ENCODE peak calls at places on chromosomes 1 and 21, in four cellular contexts. D, R, O and M are unnamed samples.

GRCh38 chr1:183019860-183020259 is 3.4 kb upstream of the LAMC1 start:
- DNase-seq in R (no peak), D (no peak), O (no peak), M (no peak)

GRCh38 chr1:31583995-31584868 is 7.9 kb downstream of the TINAGL1 start:
- DNase-seq in D (peak), O (no peak), R (peak), M (peak)

GRCh38 chr1:180773210-180773865 is 139.4 kb upstream of the KIAA1614 start:
- DNase-seq in R (no peak), D (no peak), O (no peak), M (no peak)

GRCh38 chr1:106746448-106747085 is 309.9 kb upstream of the PRMT6 start:
- DNase-seq in R (peak), O (no peak), D (no peak), M (no peak)

GRCh38 chr1:1272341-1273151 is 1.1 kb downstream of the UBE2J2 start:
- DNase-seq in D (no peak), O (no peak), R (no peak), M (no peak)

GRCh38 chr1:58460469-58460868 is 86.1 kb downstream of the OMA1 start:
- DNase-seq in D (no peak), R (peak), O (no peak), M (no peak)

GRCh38 chr1:51237714-51238403 is 1.8 kb downstream of the RNF11 start:
- DNase-seq in O (no peak), R (peak), D (no peak), M (peak)

GRCh38 chr1:235090406-235091069 is 38.1 kb downstream of the TOMM20 start:
- DNase-seq in D (no peak), R (peak), O (no peak), M (no peak)

GRCh38 chr21:31644648-31645047 is 14.8 kb upstream of the SOD1 start:
- DNase-seq in R (no peak), D (no peak), O (no peak), M (no peak)

GRCh38 chr1:69929278-69930057 is 275.9 kb downstream of the LRRC40 start:
- DNase-seq in R (peak), D (no peak), O (no peak), M (no peak)

GRCh38 chr1:2135425-2135824 is 59.1 kb downstream of the FAAP20 start:
- DNase-seq in R (no peak), D (no peak), O (no peak), M (peak)

GRCh38 chr1:174652496-174653280 is 204.9 kb downstream of the GPR52 start:
- DNase-seq in D (no peak), O (no peak), R (no peak), M (no peak)

GRCh38 chr1:55588300-55588699 is 373.1 kb upstream of the USP24 start:
- DNase-seq in R (no peak), O (no peak), D (no peak), M (no peak)

GRCh38 chr1:173856903-173857302 is 10.9 kb downstream of the GAS5 start:
- DNase-seq in O (no peak), R (no peak), D (no peak), M (no peak)

GRCh38 chr21:39633770-39634181 is 21.0 kb downstream of the B3GALT5 start:
- DNase-seq in R (no peak), O (no peak), D (no peak), M (no peak)

GRCh38 chr1:180173952-180174351 is 19.3 kb downstream of the QSOX1 start:
- DNase-seq in D (peak), O (no peak), R (no peak), M (peak)

GRCh38 chr1:152817309-152817708 is 5.5 kb downstream of the LCE1B start:
- DNase-seq in D (no peak), R (no peak), O (no peak), M (no peak)

GRCh38 chr1:161440312-161440894 is 64.9 kb upstream of the FCGR2A start:
- DNase-seq in O (peak), D (peak), R (no peak), M (no peak)

GRCh38 chr1:193707271-193708015 is 521.0 kb upstream of the B3GALT2 start:
- DNase-seq in D (no peak), R (no peak), O (no peak), M (no peak)

GRCh38 chr1:207429963-207430362 is 24.2 kb upstream of the CR2 start:
- DNase-seq in O (no peak), R (peak), D (no peak), M (no peak)

GRCh38 chr1:109632671-109633346 is 13.2 kb downstream of the AMPD2 start:
- DNase-seq in O (no peak), D (peak), R (no peak), M (peak)

GRCh38 chr1:45820797-45821196 is 17.4 kb downstream of the MAST2 start:
- DNase-seq in O (no peak), D (no peak), R (no peak), M (no peak)

GRCh38 chr21:43805275-43805800 is 16.0 kb downstream of the RRP1 start:
- DNase-seq in R (peak), O (no peak), D (no peak), M (no peak)

GRCh38 chr1:157798211-157798610 is 21.3 kb upstream of the FCRL2 start:
- DNase-seq in O (no peak), R (no peak), D (no peak), M (no peak)

GRCh38 chr1:236979149-236979890 is 24.9 kb downstream of the MT1HL1 start:
- DNase-seq in D (no peak), O (no peak), R (no peak), M (peak)

GRCh38 chr1:14017531-14017961 is 317.6 kb downstream of the PRDM2 start:
- DNase-seq in O (no peak), D (no peak), R (no peak), M (no peak)

GRCh38 chr1:34843392-34844251 is 15.9 kb downstream of the SMIM12 start:
- DNase-seq in R (peak), O (no peak), D (no peak), M (no peak)

GRCh38 chr1:51843948-51844347 is 34.6 kb downstream of the NRDC start:
- DNase-seq in R (no peak), D (no peak), O (no peak), M (no peak)

GRCh38 chr1:51661081-51661518 is 44.2 kb downstream of the OSBPL9 start:
- DNase-seq in R (peak), D (no peak), O (no peak), M (no peak)

GRCh38 chr1:3195966-3196515 is 127.0 kb downstream of the PRDM16 start:
- DNase-seq in R (no peak), D (no peak), O (no peak), M (no peak)

GRCh38 chr1:105462308-105462707 is 1594.2 kb upstream of the PRMT6 start:
- DNase-seq in D (no peak), O (no peak), R (no peak), M (no peak)

GRCh38 chr21:43731891-43732711 is 13.2 kb downstream of the PDXK start:
- DNase-seq in O (no peak), R (no peak), D (no peak), M (no peak)